ENCODE peak calls at places on chromosomes 13 and 19, in four cellular contexts. L, H, C and S are unnamed samples.

GRCh38 chr13:46386996-46387851 is at the start of gene RUBCNL:
- DNase-seq in L (peak; percentile 77), H (no peak), C (no peak), S (no peak)

GRCh38 chr19:6632002-6632621 is 37.8 kb downstream of the TNFSF14 start:
- DNase-seq in L (peak; percentile 81), H (peak; percentile 66), C (peak; percentile 85), S (peak; percentile 79)

GRCh38 chr13:29956771-29957170 is 106.4 kb upstream of the UBL3 start:
- DNase-seq in L (no peak), H (no peak), C (no peak), S (no peak)

GRCh38 chr19:51337141-51337860 is 4.6 kb downstream of the VSIG10L start:
- DNase-seq in L (no peak), H (no peak), C (no peak), S (no peak)

GRCh38 chr13:37868691-37869505 is 674 bp downstream of the TRPC4 start:
- DNase-seq in L (peak; percentile 66), H (no peak), C (no peak), S (no peak)

GRCh38 chr13:46726347-46726746 is 70.6 kb downstream of the ESD start:
- DNase-seq in L (no peak), H (no peak), C (no peak), S (no peak)

GRCh38 chr19:41265376-41266153 is 1.4 kb downstream of the HNRNPUL1 start:
- DNase-seq in L (no peak), H (peak; percentile 56), C (peak; percentile 44), S (peak; percentile 37)

GRCh38 chr13:48333976-48334375 is 30.4 kb downstream of the RB1 start:
- DNase-seq in L (no peak), H (no peak), C (no peak), S (no peak)

GRCh38 chr19:780935-781334 is 16.3 kb upstream of the PTBP1 start:
- DNase-seq in L (no peak), H (no peak), C (no peak), S (no peak)

GRCh38 chr13:27794075-27794691 is 1.9 kb downstream of the GSX1 start:
- DNase-seq in L (peak; percentile 61), H (no peak), C (no peak), S (no peak)

GRCh38 chr19:32197896-32198882 is 147.2 kb upstream of the ZNF507 start:
- DNase-seq in L (peak; percentile 29), H (no peak), C (no peak), S (no peak)

GRCh38 chr19:46756544-46756888 is 10.3 kb upstream of the STRN4 start:
- DNase-seq in L (no peak), H (no peak), C (no peak), S (no peak)

GRCh38 chr19:19661141-19661674 is 2.3 kb downstream of the ATP13A1 start:
- DNase-seq in L (peak; percentile 32), H (no peak), C (no peak), S (no peak)

GRCh38 chr19:3671680-3672574 is 28.3 kb downstream of the PIP5K1C start:
- DNase-seq in L (no peak), H (no peak), C (peak; percentile 70), S (no peak)

GRCh38 chr19:3669616-3670257 is 30.5 kb downstream of the PIP5K1C start:
- DNase-seq in L (no peak), H (no peak), C (no peak), S (no peak)

GRCh38 chr19:3669134-3669436 is 31.2 kb downstream of the PIP5K1C start:
- DNase-seq in L (no peak), H (no peak), C (no peak), S (no peak)

GRCh38 chr19:3670796-3671679 is 29.2 kb downstream of the PIP5K1C start:
- DNase-seq in L (no peak), H (no peak), C (peak; percentile 88), S (no peak)

DNA sequence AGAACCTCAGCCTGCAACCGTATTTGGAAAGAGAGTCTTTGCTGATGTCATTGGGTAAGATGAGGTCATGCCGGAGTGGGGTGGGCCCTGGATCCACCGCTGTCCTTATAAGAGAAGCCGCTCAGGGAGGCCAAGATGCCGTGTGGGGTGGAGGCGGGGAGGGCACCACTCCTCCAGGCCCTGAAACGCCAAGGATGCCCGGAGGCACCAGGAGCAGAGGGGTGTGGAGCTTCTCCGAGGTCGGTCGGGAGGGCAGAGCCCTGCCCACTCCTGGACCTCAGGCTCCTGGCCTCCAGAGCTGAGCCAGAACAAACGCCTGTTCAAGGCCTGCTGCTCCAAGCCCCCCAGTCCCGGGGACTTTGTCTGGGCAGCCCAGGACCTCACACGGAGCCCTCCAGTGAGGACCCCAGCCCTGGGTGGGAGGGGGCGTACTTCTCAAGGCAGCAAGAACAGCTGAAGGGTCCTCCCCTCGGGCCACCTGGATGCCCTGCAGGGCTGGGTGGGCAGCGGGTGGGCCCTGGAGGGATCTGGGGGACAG is 29.9 kb downstream of the PIP5K1C start:
- DNase-seq in L (no peak), H (no peak), C (peak; percentile 89), S (no peak)
- TF ChIP-seq RNF2 in L (no peak), H (no peak), C (no peak), S (no peak)

GRCh38 chr19:29277107-29277506 is 64.2 kb upstream of the UQCRFS1 start:
- DNase-seq in L (peak; percentile 57), H (no peak), C (no peak), S (no peak)
- TF ChIP-seq RNF2 in L (no peak), H (no peak), C (no peak), S (no peak)

GRCh38 chr13:80132741-80133601 is 208.0 kb downstream of the SPRY2 start:
- DNase-seq in L (no peak), H (peak; percentile 0), C (no peak), S (peak; percentile 21)

GRCh38 chr13:80126382-80127068 is 214.4 kb downstream of the SPRY2 start:
- DNase-seq in L (no peak), H (no peak), C (no peak), S (no peak)

GRCh38 chr13:80134360-80134759 is 206.6 kb downstream of the SPRY2 start:
- DNase-seq in L (no peak), H (no peak), C (no peak), S (no peak)

GRCh38 chr13:80133631-80134083 is 207.3 kb downstream of the SPRY2 start:
- DNase-seq in L (no peak), H (no peak), C (no peak), S (no peak)

GRCh38 chr13:80131204-80131603 is 209.7 kb downstream of the SPRY2 start:
- DNase-seq in L (no peak), H (no peak), C (no peak), S (peak; percentile 68)
- TF ChIP-seq RNF2 in L (no peak), H (no peak), C (no peak), S (no peak)

GRCh38 chr19:28685802-28686201 is 527.1 kb downstream of the UQCRFS1 start:
- DNase-seq in L (no peak), H (no peak), C (peak; percentile 54), S (no peak)
- TF ChIP-seq RNF2 in L (no peak), H (no peak), C (no peak), S (no peak)

GRCh38 chr19:39841041-39841440 is 5.1 kb downstream of the FBL start:
- DNase-seq in L (no peak), H (no peak), C (no peak), S (no peak)

GRCh38 chr19:39839678-39840327 is 5.8 kb upstream of the DYRK1B start:
- DNase-seq in L (no peak), H (no peak), C (peak; percentile 86), S (no peak)

GRCh38 chr19:39842693-39843435 is 3.3 kb downstream of the FBL start:
- DNase-seq in L (no peak), H (no peak), C (peak; percentile 23), S (no peak)

GRCh38 chr19:39837978-39838377 is 4.0 kb upstream of the DYRK1B start:
- DNase-seq in L (no peak), H (no peak), C (no peak), S (no peak)

GRCh38 chr19:39840492-39840891 is 5.7 kb downstream of the FBL start:
- DNase-seq in L (no peak), H (no peak), C (no peak), S (no peak)
- TF ChIP-seq RNF2 in L (no peak), H (no peak), C (no peak), S (no peak)

DNA sequence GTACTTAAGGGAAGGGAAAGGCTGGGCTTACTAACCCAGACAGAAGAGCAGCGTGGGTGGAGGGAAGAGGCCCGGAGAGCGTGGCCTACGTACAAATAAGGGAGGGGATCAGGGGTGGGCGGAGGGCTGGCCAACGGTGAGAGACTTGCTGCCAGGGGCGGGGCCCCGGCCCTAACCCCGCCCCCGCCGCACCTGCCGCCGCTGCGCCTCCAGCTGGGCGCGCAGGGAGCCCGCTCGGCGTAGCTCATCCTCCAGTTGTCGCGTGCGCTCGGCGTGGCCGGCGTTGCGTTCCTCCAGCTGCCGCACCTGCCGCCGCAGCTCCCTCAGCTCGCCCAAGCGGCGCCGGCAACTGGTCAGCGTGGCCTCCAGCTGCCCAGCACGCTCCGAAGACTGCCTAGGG is 5.7 kb downstream of the HOOK2 start:
- DNase-seq in L (peak; percentile 84), H (no peak), C (no peak), S (no peak)
- TF ChIP-seq RNF2 in L (no peak), H (no peak), C (no peak), S (no peak)

DNA sequence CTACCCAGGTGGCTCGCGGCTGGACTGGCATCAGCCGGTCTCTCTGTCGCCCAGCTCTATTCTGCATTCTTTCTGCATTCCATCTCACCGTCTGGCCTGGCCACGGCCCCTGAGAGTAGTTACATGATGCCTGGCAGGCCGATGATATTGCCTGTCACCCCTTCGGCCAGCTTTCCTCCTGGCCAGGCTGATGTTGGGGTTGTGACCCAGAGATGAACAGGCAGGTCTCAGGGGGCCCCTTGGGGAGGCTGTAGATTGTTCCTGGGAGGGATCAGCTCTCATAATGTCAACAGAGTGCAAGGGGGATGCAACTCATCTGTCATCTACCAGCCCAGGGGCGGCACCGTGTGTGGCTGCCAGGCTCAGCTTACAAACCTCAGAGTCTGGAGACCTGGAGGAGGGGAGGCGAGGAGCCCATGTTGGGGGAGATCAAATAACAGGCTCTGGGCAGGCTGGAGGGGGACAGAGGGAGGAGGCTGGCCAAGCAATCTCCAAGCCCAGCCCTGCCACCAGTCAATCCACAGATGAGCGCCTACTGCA is 13.6 kb upstream of the FBXO17 start:
- DNase-seq in L (peak; percentile 69), H (no peak), C (peak; percentile 21), S (no peak)
- TF ChIP-seq RNF2 in L (no peak), H (no peak), C (no peak), S (no peak)

GRCh38 chr13:23254506-23254905 is 73.7 kb downstream of the SGCG start:
- DNase-seq in L (no peak), H (no peak), C (no peak), S (no peak)
- TF ChIP-seq RNF2 in L (no peak), H (no peak), C (no peak), S (no peak)